ENCODE peak calls at places on chromosomes 1 and 21, in six cellular contexts. H is upper lobe of right lung, P is uterus, N is neuronal stem cell, B is caudate nucleus, A is mesenchymal stem cell. C is an unnamed sample.

GRCh38 chr1:40182956-40183710 is 21.9 kb downstream of the RLF start:
- DNase-seq in H (no peak), P (no peak), N (no peak), B (no peak), A (peak), C (no peak)

GRCh38 chr1:232954594-232955365 is 4.4 kb downstream of the NTPCR start:
- DNase-seq in H (no peak), P (no peak), N (no peak), B (no peak), A (no peak), C (no peak)

GRCh38 chr21:37207441-37208009 is 59.6 kb downstream of the VPS26C start:
- DNase-seq in H (no peak), P (no peak), N (no peak), B (no peak), A (no peak), C (peak)

GRCh38 chr1:92973203-92973907 is 12.1 kb upstream of the DIPK1A start:
- DNase-seq in H (no peak), P (no peak), N (no peak), B (no peak), A (no peak), C (no peak)

GRCh38 chr1:9009438-9010366 is 16.5 kb downstream of the SLC2A7 start:
- DNase-seq in H (no peak), P (no peak), N (no peak), B (no peak), A (peak), C (no peak)

GRCh38 chr1:21217812-21218596 is 41.3 kb upstream of the EIF4G3 start:
- DNase-seq in H (no peak), P (no peak), N (no peak), B (no peak), A (peak), C (no peak)

GRCh38 chr1:198620951-198621824 is 17.7 kb upstream of the PTPRC start:
- DNase-seq in H (no peak), P (no peak), N (no peak), B (no peak), A (no peak), C (no peak)

GRCh38 chr1:17617787-17618557 is 78.5 kb downstream of the ARHGEF10L start:
- DNase-seq in H (peak), P (peak), N (no peak), B (no peak), A (no peak), C (no peak)

GRCh38 chr1:169809370-169810095 is 14.8 kb upstream of the METTL18 start:
- DNase-seq in H (no peak), P (no peak), N (no peak), B (no peak), A (peak), C (no peak)

GRCh38 chr1:38585971-38586370 is 273.6 kb downstream of the RRAGC start:
- DNase-seq in H (no peak), P (no peak), N (no peak), B (no peak), A (no peak), C (no peak)

GRCh38 chr1:181655756-181656155 is 172.4 kb downstream of the CACNA1E start:
- DNase-seq in H (no peak), P (no peak), N (no peak), B (no peak), A (no peak), C (no peak)

GRCh38 chr1:100038401-100039306 is 68.9 kb downstream of the SLC35A3 start:
- DNase-seq in H (peak), P (peak), N (peak), B (peak), A (peak), C (peak)

GRCh38 chr1:228423399-228424053 is 6.9 kb upstream of the TRIM17 start:
- DNase-seq in H (no peak), P (no peak), N (no peak), B (no peak), A (no peak), C (no peak)

GRCh38 chr1:68083686-68084085 is 33.3 kb upstream of the DIRAS3 start:
- DNase-seq in H (no peak), P (no peak), N (no peak), B (no peak), A (no peak), C (no peak)

GRCh38 chr1:43329995-43330751 is 7.4 kb upstream of the MPL start:
- DNase-seq in H (peak), P (peak), N (no peak), B (no peak), A (peak), C (no peak)

GRCh38 chr1:169995993-169996392 is 78.5 kb downstream of the KIFAP3 start:
- DNase-seq in H (no peak), P (no peak), N (no peak), B (no peak), A (no peak), C (no peak)

GRCh38 chr1:172585861-172586260 is 52.9 kb downstream of the SUCO start:
- DNase-seq in H (no peak), P (no peak), N (no peak), B (no peak), A (no peak), C (no peak)

GRCh38 chr1:93701619-93702018 is 20.0 kb upstream of the BCAR3 start:
- DNase-seq in H (peak), P (no peak), N (no peak), B (no peak), A (peak), C (peak)

GRCh38 chr1:53257454-53258081 is 19.2 kb upstream of the MAGOH start:
- DNase-seq in H (no peak), P (no peak), N (no peak), B (no peak), A (no peak), C (no peak)

GRCh38 chr1:235326719-235327558 is 1.0 kb downstream of the ARID4B start:
- DNase-seq in H (peak), P (peak), N (peak), B (no peak), A (peak), C (peak)

GRCh38 chr1:117838911-117839310 is 90.5 kb downstream of the GDAP2 start:
- DNase-seq in H (no peak), P (no peak), N (no peak), B (no peak), A (no peak), C (no peak)

GRCh38 chr1:153678519-153679336 is at the start of gene NPR1:
- DNase-seq in H (peak), P (peak), N (no peak), B (no peak), A (peak), C (no peak)

GRCh38 chr1:19484793-19485361 is 462 bp downstream of the CAPZB start:
- DNase-seq in H (no peak), P (no peak), N (no peak), B (no peak), A (peak), C (no peak)

GRCh38 chr1:228276901-228277490 is 69.2 kb downstream of the OBSCN start:
- DNase-seq in H (peak), P (no peak), N (no peak), B (no peak), A (no peak), C (no peak)

GRCh38 chr1:55481634-55482033 is 266.5 kb upstream of the USP24 start:
- DNase-seq in H (no peak), P (no peak), N (no peak), B (no peak), A (no peak), C (no peak)

GRCh38 chr21:25636727-25637126 is 2.3 kb upstream of the JAM2 start:
- DNase-seq in H (no peak), P (no peak), N (no peak), B (no peak), A (no peak), C (no peak)

GRCh38 chr1:214677945-214678344 is 75.0 kb downstream of the CENPF start:
- DNase-seq in H (no peak), P (no peak), N (no peak), B (no peak), A (no peak), C (no peak)

GRCh38 chr1:217369996-217370551 is 260.8 kb downstream of the GPATCH2 start:
- DNase-seq in H (no peak), P (no peak), N (no peak), B (no peak), A (no peak), C (no peak)

GRCh38 chr1:2795926-2796325 is 5.6 kb downstream of the TTC34 start:
- DNase-seq in H (no peak), P (no peak), N (no peak), B (no peak), A (no peak), C (no peak)

GRCh38 chr1:33346921-33347649 is 26.2 kb upstream of the A3GALT2 start:
- DNase-seq in H (no peak), P (peak), N (no peak), B (no peak), A (peak), C (no peak)

GRCh38 chr1:94607398-94607797 is 65.8 kb upstream of the F3 start:
- DNase-seq in H (no peak), P (no peak), N (no peak), B (no peak), A (no peak), C (no peak)

GRCh38 chr21:42556476-42556875 is 42.8 kb downstream of the SLC37A1 start:
- DNase-seq in H (peak), P (peak), N (no peak), B (no peak), A (no peak), C (peak)
- H3K27ac ChIP-seq in H (no peak), P (no peak), N (no peak), B (no peak), A (peak), C (no peak)

DNA sequence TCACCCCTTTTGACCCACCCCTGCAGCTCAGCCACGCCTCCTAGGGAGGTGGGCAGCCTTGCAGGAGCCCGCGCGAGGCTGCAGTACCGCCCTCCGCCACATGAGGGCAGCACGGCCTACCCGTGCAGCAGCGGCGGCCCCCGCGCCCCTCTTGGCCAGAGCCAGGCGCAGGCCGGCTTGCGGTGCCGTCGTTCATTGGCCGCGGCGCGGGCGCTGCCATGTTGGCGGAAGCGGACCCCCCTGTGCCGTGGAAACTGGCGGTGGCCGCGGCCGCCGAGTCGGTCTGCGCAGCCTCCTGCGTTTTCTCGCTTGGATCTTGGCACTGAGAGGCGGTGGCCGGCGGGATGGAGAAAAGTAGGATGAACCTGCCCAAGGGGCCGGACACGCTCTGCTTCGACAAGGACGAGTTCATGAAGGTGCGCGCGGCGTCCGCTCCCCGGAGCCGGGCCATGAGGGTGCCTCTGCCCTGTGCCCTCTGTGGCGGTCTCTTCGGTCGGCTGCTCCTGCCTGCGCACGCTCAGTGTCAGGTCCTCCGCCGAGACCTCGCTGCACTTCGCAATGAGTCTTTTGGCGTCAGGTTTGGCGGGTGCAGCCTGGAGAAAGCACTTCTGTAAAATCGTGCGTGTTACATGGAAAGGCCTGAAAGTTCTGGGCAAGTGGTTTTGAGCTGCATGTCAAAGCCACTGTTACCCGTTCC is at the start of gene COG2:
- DNase-seq in H (peak), P (peak), N (peak), B (peak), A (peak), C (peak)
- H3K27ac ChIP-seq in H (peak), P (peak), N (peak), B (peak), A (peak), C (peak)

GRCh38 chr1:1779691-1780597 is 1.7 kb upstream of the NADK start:
- DNase-seq in H (peak), P (no peak), N (no peak), B (no peak), A (peak), C (peak)

GRCh38 chr1:1782399-1783221 is 4.3 kb upstream of the NADK start:
- DNase-seq in H (peak), P (peak), N (no peak), B (no peak), A (peak), C (no peak)

GRCh38 chr1:1781526-1781903 is 3.2 kb upstream of the NADK start:
- DNase-seq in H (no peak), P (no peak), N (no peak), B (no peak), A (no peak), C (no peak)

GRCh38 chr1:1778827-1779675 is 781 bp upstream of the NADK start:
- DNase-seq in H (peak), P (peak), N (peak), B (no peak), A (peak), C (peak)

DNA sequence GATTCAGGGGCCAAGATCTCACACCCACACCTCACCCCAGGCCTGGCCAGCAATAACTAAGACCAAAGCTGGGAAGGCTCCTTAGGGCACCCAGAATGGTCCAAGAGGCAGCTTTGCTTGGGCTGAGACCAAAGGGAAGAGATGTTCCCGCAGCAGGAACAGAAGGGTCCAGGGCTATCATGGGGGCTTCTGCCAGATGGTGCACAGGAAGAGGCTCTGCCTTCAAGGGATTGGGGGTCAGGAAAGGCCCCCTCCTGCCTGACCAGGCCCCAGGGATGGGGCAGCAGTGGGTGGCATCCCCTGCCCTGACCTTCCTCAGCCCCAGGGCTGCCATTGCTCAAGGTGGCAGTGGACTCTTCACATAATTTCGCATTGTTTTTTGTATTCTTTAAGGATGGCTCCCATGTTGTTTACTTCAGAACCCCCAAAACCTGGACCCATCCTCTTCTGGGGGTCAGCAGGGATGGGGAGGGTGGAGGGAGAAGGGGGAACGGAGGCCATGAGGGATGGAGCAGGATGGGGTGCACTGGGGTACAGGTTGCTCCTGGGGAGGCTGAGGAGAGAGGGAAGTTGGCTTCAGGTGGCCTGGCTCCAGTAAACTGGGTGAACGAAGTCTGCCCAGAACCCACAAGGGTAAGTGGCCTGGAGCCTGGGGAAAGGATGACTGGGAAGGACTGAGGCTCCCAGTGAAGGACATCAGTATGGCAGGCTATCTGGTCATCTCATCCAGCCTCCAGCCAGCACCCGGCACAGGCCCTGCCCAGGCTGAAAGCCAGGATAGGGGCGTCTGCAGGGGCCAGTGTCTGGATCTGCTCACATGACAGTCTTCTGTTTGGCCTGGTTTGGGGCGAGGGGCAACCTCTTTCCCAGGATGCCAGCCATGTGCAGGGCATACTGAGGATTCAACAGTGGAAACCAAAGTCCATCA is 2.6 kb upstream of the NADK start:
- DNase-seq in H (no peak), P (no peak), N (no peak), B (no peak), A (no peak), C (no peak)
- H3K27ac ChIP-seq in H (peak), P (no peak), N (no peak), B (peak), A (no peak), C (peak)

DNA sequence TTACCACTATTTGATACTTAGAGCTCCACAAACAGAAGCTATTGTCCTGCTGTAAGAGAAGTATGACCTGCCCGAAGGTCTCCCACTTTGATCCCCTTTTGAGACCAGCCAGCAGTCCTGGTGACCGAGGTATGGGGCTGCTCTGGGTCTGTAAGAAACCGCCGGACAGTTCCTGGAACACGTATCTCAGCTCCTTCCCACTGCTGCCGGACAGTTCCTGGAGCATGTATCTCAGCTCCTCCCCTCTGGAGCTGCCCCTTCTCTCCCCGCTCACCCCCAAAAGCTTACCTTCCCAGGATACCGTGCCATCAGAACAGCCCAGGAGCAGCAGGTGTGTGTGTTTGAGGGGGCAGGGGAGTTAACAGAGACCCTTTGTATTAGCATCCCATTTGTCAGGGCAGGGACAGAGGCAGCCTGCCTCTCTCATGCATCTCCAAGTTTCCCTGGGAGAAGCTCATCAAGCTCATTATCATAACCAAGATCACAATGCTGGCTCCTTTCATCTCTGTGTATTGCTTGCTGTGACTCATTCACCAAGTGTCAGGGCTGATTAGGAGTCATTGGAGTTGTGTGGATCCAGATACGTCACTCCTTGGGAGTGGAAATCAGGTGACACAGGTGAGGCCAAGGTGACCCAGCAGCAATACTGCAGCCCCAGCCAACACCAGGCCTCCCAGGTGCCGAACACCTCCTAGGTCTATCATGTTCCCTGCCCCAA is 25.3 kb downstream of the OPTC start:
- DNase-seq in H (no peak), P (no peak), N (no peak), B (no peak), A (no peak), C (no peak)
- H3K27ac ChIP-seq in H (no peak), P (peak), N (no peak), B (no peak), A (no peak), C (no peak)

GRCh38 chr1:119664057-119664456 is 16.0 kb upstream of the ZNF697 start:
- DNase-seq in H (no peak), P (no peak), N (no peak), B (no peak), A (no peak), C (no peak)
- H3K27ac ChIP-seq in H (no peak), P (no peak), N (no peak), B (no peak), A (no peak), C (no peak)

GRCh38 chr21:28632718-28633408 is 359.8 kb downstream of the LTN1 start:
- DNase-seq in H (no peak), P (no peak), N (peak), B (no peak), A (peak), C (no peak)
- H3K27ac ChIP-seq in H (peak), P (peak), N (no peak), B (no peak), A (peak), C (peak)